ENCODE peak calls at places on chromosomes 7 and 10, in eight cellular contexts. One of them, this sample, is unnamed.

GRCh38 chr10:22570733-22571430 is 143.5 kb downstream of the PIP4K2A start:
- DNase-seq in tibial artery: no peak
- DNase-seq in esophagus muscularis mucosa: peak
- DNase-seq in body of pancreas: no peak
- DNase-seq in keratinocyte: no peak
- DNase-seq in vagina: no peak
- DNase-seq in lower leg skin: no peak
- DNase-seq in CD4-positive, alpha-beta memory T cell: peak
- DNase-seq in this sample: peak

GRCh38 chr10:123287594-123288247 is 133.5 kb downstream of the BUB3 start:
- DNase-seq in tibial artery: no peak
- DNase-seq in esophagus muscularis mucosa: no peak
- DNase-seq in body of pancreas: no peak
- DNase-seq in keratinocyte: peak
- DNase-seq in vagina: no peak
- DNase-seq in lower leg skin: peak
- DNase-seq in CD4-positive, alpha-beta memory T cell: no peak
- DNase-seq in this sample: peak

GRCh38 chr7:44157116-44158059 is 16.3 kb upstream of the MYL7 start:
- DNase-seq in tibial artery: peak
- DNase-seq in esophagus muscularis mucosa: no peak
- DNase-seq in body of pancreas: no peak
- DNase-seq in keratinocyte: no peak
- DNase-seq in vagina: no peak
- DNase-seq in lower leg skin: peak
- DNase-seq in CD4-positive, alpha-beta memory T cell: no peak
- DNase-seq in this sample: no peak

GRCh38 chr7:73700581-73701134 is 17.3 kb downstream of the BUD23 start:
- DNase-seq in tibial artery: no peak
- DNase-seq in esophagus muscularis mucosa: no peak
- DNase-seq in body of pancreas: no peak
- DNase-seq in keratinocyte: no peak
- DNase-seq in vagina: no peak
- DNase-seq in lower leg skin: no peak
- DNase-seq in CD4-positive, alpha-beta memory T cell: no peak
- DNase-seq in this sample: no peak

GRCh38 chr7:124536156-124536762 is 229.3 kb downstream of the GPR37 start:
- DNase-seq in tibial artery: no peak
- DNase-seq in esophagus muscularis mucosa: no peak
- DNase-seq in body of pancreas: no peak
- DNase-seq in keratinocyte: no peak
- DNase-seq in vagina: no peak
- DNase-seq in lower leg skin: no peak
- DNase-seq in CD4-positive, alpha-beta memory T cell: no peak
- DNase-seq in this sample: no peak

GRCh38 chr10:116852246-116852645 is 2.9 kb downstream of the ENO4 start:
- DNase-seq in tibial artery: no peak
- DNase-seq in esophagus muscularis mucosa: no peak
- DNase-seq in body of pancreas: no peak
- DNase-seq in keratinocyte: no peak
- DNase-seq in vagina: no peak
- DNase-seq in lower leg skin: no peak
- DNase-seq in CD4-positive, alpha-beta memory T cell: no peak
- DNase-seq in this sample: no peak

GRCh38 chr10:71964669-71965515 is 697 bp downstream of the CHST3 start:
- DNase-seq in tibial artery: peak
- DNase-seq in esophagus muscularis mucosa: no peak
- DNase-seq in body of pancreas: peak
- DNase-seq in keratinocyte: no peak
- DNase-seq in vagina: no peak
- DNase-seq in lower leg skin: peak
- DNase-seq in CD4-positive, alpha-beta memory T cell: no peak
- DNase-seq in this sample: no peak

GRCh38 chr10:95454356-95454755 is 106.8 kb downstream of the SORBS1 start:
- DNase-seq in tibial artery: no peak
- DNase-seq in esophagus muscularis mucosa: no peak
- DNase-seq in body of pancreas: no peak
- DNase-seq in keratinocyte: no peak
- DNase-seq in vagina: no peak
- DNase-seq in lower leg skin: no peak
- DNase-seq in CD4-positive, alpha-beta memory T cell: no peak
- DNase-seq in this sample: no peak

GRCh38 chr10:58662314-58662713 is 149.6 kb downstream of the BICC1 start:
- DNase-seq in tibial artery: no peak
- DNase-seq in esophagus muscularis mucosa: no peak
- DNase-seq in body of pancreas: no peak
- DNase-seq in keratinocyte: no peak
- DNase-seq in vagina: no peak
- DNase-seq in lower leg skin: no peak
- DNase-seq in CD4-positive, alpha-beta memory T cell: no peak
- DNase-seq in this sample: no peak

GRCh38 chr7:54995166-54995565 is 23.7 kb upstream of the EGFR start:
- DNase-seq in tibial artery: no peak
- DNase-seq in esophagus muscularis mucosa: peak
- DNase-seq in body of pancreas: no peak
- DNase-seq in keratinocyte: no peak
- DNase-seq in vagina: no peak
- DNase-seq in lower leg skin: no peak
- DNase-seq in CD4-positive, alpha-beta memory T cell: no peak
- DNase-seq in this sample: no peak

GRCh38 chr7:4849390-4849789 is 12.4 kb downstream of the PAPOLB start:
- DNase-seq in tibial artery: no peak
- DNase-seq in esophagus muscularis mucosa: no peak
- DNase-seq in body of pancreas: peak
- DNase-seq in keratinocyte: no peak
- DNase-seq in vagina: no peak
- DNase-seq in lower leg skin: no peak
- DNase-seq in CD4-positive, alpha-beta memory T cell: peak
- DNase-seq in this sample: peak

GRCh38 chr10:127907411-127908105 is 655 bp downstream of the PTPRE start:
- DNase-seq in tibial artery: no peak
- DNase-seq in esophagus muscularis mucosa: peak
- DNase-seq in body of pancreas: no peak
- DNase-seq in keratinocyte: no peak
- DNase-seq in vagina: no peak
- DNase-seq in lower leg skin: peak
- DNase-seq in CD4-positive, alpha-beta memory T cell: no peak
- DNase-seq in this sample: no peak

GRCh38 chr10:56624082-56624481 is 263.0 kb upstream of the ZWINT start:
- DNase-seq in tibial artery: no peak
- DNase-seq in esophagus muscularis mucosa: no peak
- DNase-seq in body of pancreas: no peak
- DNase-seq in keratinocyte: no peak
- DNase-seq in vagina: no peak
- DNase-seq in lower leg skin: no peak
- DNase-seq in CD4-positive, alpha-beta memory T cell: no peak
- DNase-seq in this sample: no peak

GRCh38 chr10:17240617-17241016 is 12.6 kb downstream of the VIM start:
- DNase-seq in tibial artery: no peak
- DNase-seq in esophagus muscularis mucosa: no peak
- DNase-seq in body of pancreas: no peak
- DNase-seq in keratinocyte: no peak
- DNase-seq in vagina: no peak
- DNase-seq in lower leg skin: no peak
- DNase-seq in CD4-positive, alpha-beta memory T cell: no peak
- DNase-seq in this sample: no peak

GRCh38 chr10:99660662-99661369 is 1.5 kb downstream of the ENTPD7 start:
- DNase-seq in tibial artery: no peak
- DNase-seq in esophagus muscularis mucosa: no peak
- DNase-seq in body of pancreas: no peak
- DNase-seq in keratinocyte: no peak
- DNase-seq in vagina: no peak
- DNase-seq in lower leg skin: no peak
- DNase-seq in CD4-positive, alpha-beta memory T cell: no peak
- DNase-seq in this sample: no peak

GRCh38 chr7:44470080-44470479 is 20.4 kb downstream of the NUDCD3 start:
- DNase-seq in tibial artery: no peak
- DNase-seq in esophagus muscularis mucosa: no peak
- DNase-seq in body of pancreas: no peak
- DNase-seq in keratinocyte: no peak
- DNase-seq in vagina: no peak
- DNase-seq in lower leg skin: no peak
- DNase-seq in CD4-positive, alpha-beta memory T cell: no peak
- DNase-seq in this sample: no peak

DNA sequence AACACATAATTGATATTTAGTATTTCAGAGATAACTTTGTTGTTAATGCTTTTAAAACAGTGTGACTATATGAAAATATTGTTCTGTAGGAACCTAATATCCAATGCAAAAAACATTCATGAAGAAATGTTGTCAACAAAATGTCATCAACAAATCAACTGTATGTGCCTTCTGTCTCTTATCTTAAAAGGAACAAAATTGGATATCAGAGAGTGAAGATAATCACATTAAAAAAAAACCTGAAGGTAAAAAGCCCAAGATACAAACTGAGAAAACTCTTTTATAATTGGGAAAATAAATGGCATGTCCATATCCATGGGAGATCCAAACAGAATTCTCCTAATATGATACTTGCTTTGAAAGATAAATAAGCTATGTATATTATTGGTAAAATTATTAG is 33.9 kb downstream of the ICA1 start:
- DNase-seq in tibial artery: no peak
- DNase-seq in esophagus muscularis mucosa: no peak
- DNase-seq in body of pancreas: no peak
- DNase-seq in keratinocyte: no peak
- DNase-seq in vagina: no peak
- DNase-seq in lower leg skin: no peak
- DNase-seq in CD4-positive, alpha-beta memory T cell: no peak
- DNase-seq in this sample: no peak
- H3K4me3 ChIP-seq in tibial artery: no peak
- H3K4me3 ChIP-seq in esophagus muscularis mucosa: no peak
- H3K4me3 ChIP-seq in body of pancreas: no peak
- H3K4me3 ChIP-seq in keratinocyte: no peak
- H3K4me3 ChIP-seq in vagina: no peak
- H3K4me3 ChIP-seq in lower leg skin: no peak
- H3K4me3 ChIP-seq in CD4-positive, alpha-beta memory T cell: no peak
- H3K4me3 ChIP-seq in this sample: no peak

DNA sequence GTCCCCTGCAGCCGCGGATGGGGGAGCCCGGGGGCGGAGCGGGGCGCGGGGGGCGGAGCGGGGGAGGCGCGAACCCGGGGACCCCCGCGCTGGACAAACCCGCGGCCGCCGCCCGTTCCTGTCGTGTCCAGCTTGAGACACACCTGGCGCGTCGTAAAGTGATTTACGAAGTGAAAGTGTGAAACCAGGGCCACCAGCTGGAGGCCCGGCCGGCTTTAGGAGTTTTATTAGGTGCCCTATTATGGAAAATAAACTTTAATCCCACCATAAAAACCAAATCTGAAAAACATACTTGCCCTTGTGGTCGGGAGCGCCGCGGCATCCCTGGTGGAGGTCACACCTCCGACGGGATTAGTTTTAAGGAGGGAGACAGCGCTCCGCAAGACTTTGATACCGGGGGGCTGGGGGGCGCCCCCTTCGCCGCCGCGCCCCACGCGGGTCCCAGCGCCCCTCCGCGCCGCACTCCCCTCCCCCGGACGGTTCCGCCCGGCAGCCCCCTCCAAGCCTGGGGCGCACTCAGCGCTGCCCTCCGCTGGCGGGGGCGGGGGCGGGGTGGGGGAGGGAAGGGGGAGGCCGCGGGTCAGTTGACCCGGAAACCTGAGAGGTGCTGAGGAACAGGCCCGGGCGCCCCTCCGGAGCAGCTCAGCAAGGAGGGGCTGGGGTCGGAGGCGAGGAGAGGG is 10.3 kb downstream of the MNX1 start:
- DNase-seq in tibial artery: peak
- DNase-seq in esophagus muscularis mucosa: no peak
- DNase-seq in body of pancreas: peak
- DNase-seq in keratinocyte: no peak
- DNase-seq in vagina: no peak
- DNase-seq in lower leg skin: peak
- DNase-seq in CD4-positive, alpha-beta memory T cell: no peak
- DNase-seq in this sample: no peak
- H3K4me3 ChIP-seq in tibial artery: peak
- H3K4me3 ChIP-seq in esophagus muscularis mucosa: peak
- H3K4me3 ChIP-seq in body of pancreas: peak
- H3K4me3 ChIP-seq in keratinocyte: peak
- H3K4me3 ChIP-seq in vagina: peak
- H3K4me3 ChIP-seq in lower leg skin: peak
- H3K4me3 ChIP-seq in CD4-positive, alpha-beta memory T cell: no peak
- H3K4me3 ChIP-seq in this sample: peak

GRCh38 chr10:5640036-5640435 is 26.4 kb downstream of the ASB13 start:
- DNase-seq in tibial artery: no peak
- DNase-seq in esophagus muscularis mucosa: no peak
- DNase-seq in body of pancreas: no peak
- DNase-seq in keratinocyte: no peak
- DNase-seq in vagina: no peak
- DNase-seq in lower leg skin: no peak
- DNase-seq in CD4-positive, alpha-beta memory T cell: no peak
- DNase-seq in this sample: no peak

GRCh38 chr10:5641501-5641900 is 24.9 kb downstream of the ASB13 start:
- DNase-seq in tibial artery: no peak
- DNase-seq in esophagus muscularis mucosa: no peak
- DNase-seq in body of pancreas: no peak
- DNase-seq in keratinocyte: no peak
- DNase-seq in vagina: no peak
- DNase-seq in lower leg skin: no peak
- DNase-seq in CD4-positive, alpha-beta memory T cell: no peak
- DNase-seq in this sample: no peak

GRCh38 chr10:5638494-5638893 is 27.9 kb downstream of the ASB13 start:
- DNase-seq in tibial artery: no peak
- DNase-seq in esophagus muscularis mucosa: no peak
- DNase-seq in body of pancreas: no peak
- DNase-seq in keratinocyte: no peak
- DNase-seq in vagina: no peak
- DNase-seq in lower leg skin: no peak
- DNase-seq in CD4-positive, alpha-beta memory T cell: no peak
- DNase-seq in this sample: no peak

GRCh38 chr10:5640501-5640900 is 25.9 kb downstream of the ASB13 start:
- DNase-seq in tibial artery: no peak
- DNase-seq in esophagus muscularis mucosa: no peak
- DNase-seq in body of pancreas: no peak
- DNase-seq in keratinocyte: no peak
- DNase-seq in vagina: no peak
- DNase-seq in lower leg skin: no peak
- DNase-seq in CD4-positive, alpha-beta memory T cell: no peak
- DNase-seq in this sample: no peak

DNA sequence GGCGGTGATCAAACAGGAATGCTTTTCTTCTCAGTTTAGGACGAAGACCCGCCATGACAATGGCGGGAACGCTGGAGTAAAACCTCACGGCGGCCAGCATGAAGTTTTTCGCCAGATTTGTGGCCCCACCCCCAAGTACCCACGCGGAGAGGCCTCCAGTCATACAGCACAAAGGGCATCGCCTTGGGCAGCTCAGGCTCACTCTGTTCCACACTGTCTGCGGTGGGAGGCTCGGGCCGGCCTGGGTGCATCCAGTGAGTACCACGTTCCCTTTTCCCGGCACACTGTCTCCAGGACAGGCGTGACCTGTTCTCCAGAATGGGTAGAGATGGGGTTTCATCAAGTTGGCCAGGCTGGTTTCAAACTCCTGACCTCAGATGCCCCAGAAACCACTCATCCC is 27.3 kb downstream of the ASB13 start:
- DNase-seq in tibial artery: no peak
- DNase-seq in esophagus muscularis mucosa: no peak
- DNase-seq in body of pancreas: no peak
- DNase-seq in keratinocyte: no peak
- DNase-seq in vagina: no peak
- DNase-seq in lower leg skin: no peak
- DNase-seq in CD4-positive, alpha-beta memory T cell: no peak
- DNase-seq in this sample: no peak
- H3K4me3 ChIP-seq in tibial artery: no peak
- H3K4me3 ChIP-seq in esophagus muscularis mucosa: no peak
- H3K4me3 ChIP-seq in body of pancreas: no peak
- H3K4me3 ChIP-seq in keratinocyte: no peak
- H3K4me3 ChIP-seq in vagina: no peak
- H3K4me3 ChIP-seq in lower leg skin: no peak
- H3K4me3 ChIP-seq in CD4-positive, alpha-beta memory T cell: no peak
- H3K4me3 ChIP-seq in this sample: no peak

GRCh38 chr10:6044651-6045599 is 17.2 kb downstream of the IL2RA start:
- DNase-seq in tibial artery: no peak
- DNase-seq in esophagus muscularis mucosa: peak
- DNase-seq in body of pancreas: no peak
- DNase-seq in keratinocyte: no peak
- DNase-seq in vagina: peak
- DNase-seq in lower leg skin: peak
- DNase-seq in CD4-positive, alpha-beta memory T cell: no peak
- DNase-seq in this sample: peak
- H3K4me3 ChIP-seq in tibial artery: no peak
- H3K4me3 ChIP-seq in esophagus muscularis mucosa: no peak
- H3K4me3 ChIP-seq in body of pancreas: no peak
- H3K4me3 ChIP-seq in keratinocyte: no peak
- H3K4me3 ChIP-seq in vagina: no peak
- H3K4me3 ChIP-seq in lower leg skin: no peak
- H3K4me3 ChIP-seq in CD4-positive, alpha-beta memory T cell: peak
- H3K4me3 ChIP-seq in this sample: no peak

This sample was measured in Jurkat, Clone E6-1.